ENCODE peak calls at places on chromosomes 1 and 21, in six cellular contexts. S is mucosa of descending colon, J is adrenal gland, A is lower lobe of right lung, U is choroid plexus epithelial cell, Z is MM.1S. W is an unnamed sample.

GRCh38 chr1:119946724-119947123 is 50.4 kb upstream of the ADAM30 start:
- DNase-seq in S (no peak), J (no peak), A (no peak), U (peak; percentile 26), Z (no peak), W (no peak)

GRCh38 chr1:33267468-33268205 is 11.3 kb downstream of the ZNF362 start:
- DNase-seq in S (no peak), J (no peak), A (no peak), U (no peak), Z (no peak), W (no peak)

GRCh38 chr1:204568576-204569206 is 52.5 kb downstream of the MDM4 start:
- DNase-seq in S (no peak), J (no peak), A (no peak), U (no peak), Z (no peak), W (no peak)

GRCh38 chr1:44294588-44295007 is 60.5 kb downstream of the ERI3 start:
- DNase-seq in S (peak; percentile 78), J (peak; percentile 19), A (no peak), U (peak; percentile 23), Z (no peak), W (peak; percentile 75)

GRCh38 chr21:44012474-44013379 is 618 bp downstream of the TRAPPC10 start:
- DNase-seq in S (peak; percentile 76), J (peak; percentile 54), A (peak; percentile 82), U (peak; percentile 42), Z (peak; percentile 93), W (peak; percentile 82)

GRCh38 chr1:97105531-97105930 is 383.9 kb downstream of the PTBP2 start:
- DNase-seq in S (no peak), J (no peak), A (no peak), U (peak; percentile 15), Z (no peak), W (no peak)

GRCh38 chr21:26441081-26441610 is 131.9 kb downstream of the CYYR1 start:
- DNase-seq in S (no peak), J (no peak), A (no peak), U (no peak), Z (no peak), W (peak; percentile 16)

GRCh38 chr1:78033797-78034172 is 12.0 kb upstream of the GIPC2 start:
- DNase-seq in S (no peak), J (no peak), A (no peak), U (no peak), Z (no peak), W (no peak)

GRCh38 chr1:22318279-22318983 is 133.2 kb upstream of the ZBTB40 start:
- DNase-seq in S (no peak), J (peak; percentile 73), A (no peak), U (no peak), Z (no peak), W (peak; percentile 92)

GRCh38 chr1:48028218-48028804 is 31.1 kb upstream of the TRABD2B start:
- DNase-seq in S (no peak), J (no peak), A (no peak), U (no peak), Z (no peak), W (no peak)

GRCh38 chr21:31803039-31804007 is 69.5 kb upstream of the HUNK start:
- DNase-seq in S (no peak), J (no peak), A (peak; percentile 55), U (no peak), Z (no peak), W (no peak)

GRCh38 chr1:59973719-59974118 is 47.1 kb upstream of the CYP2J2 start:
- DNase-seq in S (no peak), J (no peak), A (no peak), U (no peak), Z (no peak), W (no peak)

GRCh38 chr1:225482489-225482950 is 54.7 kb upstream of the LBR start:
- DNase-seq in S (no peak), J (no peak), A (no peak), U (peak; percentile 60), Z (no peak), W (no peak)

GRCh38 chr1:201191723-201192477 is 1.3 kb downstream of the IGFN1 start:
- DNase-seq in S (no peak), J (no peak), A (no peak), U (peak; percentile 93), Z (no peak), W (no peak)

GRCh38 chr1:95381980-95382379 is 148.0 kb downstream of the RWDD3 start:
- DNase-seq in S (no peak), J (no peak), A (no peak), U (no peak), Z (no peak), W (no peak)

GRCh38 chr1:19222979-19223824 is 13.1 kb upstream of the UBR4 start:
- DNase-seq in S (no peak), J (no peak), A (no peak), U (peak; percentile 15), Z (no peak), W (no peak)

GRCh38 chr1:38919075-38919474 is 22.6 kb downstream of the RHBDL2 start:
- DNase-seq in S (no peak), J (peak; percentile 39), A (no peak), U (no peak), Z (no peak), W (peak; percentile 47)

GRCh38 chr1:121587777-121588176 is 403.0 kb downstream of the SRGAP2C start:
- DNase-seq in S (no peak), J (no peak), A (no peak), U (no peak), Z (no peak), W (no peak)

GRCh38 chr1:203271018-203271743 is 34.1 kb upstream of the BTG2 start:
- DNase-seq in S (peak; percentile 86), J (peak; percentile 79), A (peak; percentile 75), U (peak; percentile 91), Z (peak; percentile 92), W (peak; percentile 93)

GRCh38 chr1:35660581-35661473 is 19.5 kb upstream of the PSMB2 start:
- DNase-seq in S (peak; percentile 12), J (peak; percentile 14), A (no peak), U (peak; percentile 74), Z (no peak), W (no peak)

GRCh38 chr1:33119532-33120217 is 38.7 kb downstream of the AZIN2 start:
- DNase-seq in S (no peak), J (no peak), A (no peak), U (peak; percentile 52), Z (no peak), W (no peak)

GRCh38 chr1:2103266-2103900 is 53.2 kb downstream of the PRKCZ start:
- DNase-seq in S (no peak), J (no peak), A (peak; percentile 41), U (no peak), Z (no peak), W (no peak)

GRCh38 chr1:114719424-114719787 is 2.8 kb upstream of the NRAS start:
- DNase-seq in S (no peak), J (no peak), A (no peak), U (no peak), Z (no peak), W (no peak)

GRCh38 chr1:26961826-26962225 is 1.6 kb upstream of the KDF1 start:
- DNase-seq in S (no peak), J (no peak), A (no peak), U (peak; percentile 97), Z (no peak), W (no peak)

GRCh38 chr1:109617291-109617801 is 2.1 kb downstream of the GNAT2 start:
- DNase-seq in S (no peak), J (peak; percentile 39), A (no peak), U (peak; percentile 94), Z (no peak), W (peak; percentile 65)

GRCh38 chr1:56132520-56132919 is 446.8 kb downstream of the PLPP3 start:
- DNase-seq in S (no peak), J (no peak), A (no peak), U (no peak), Z (no peak), W (no peak)

GRCh38 chr1:161201828-161202712 is at the start of gene NDUFS2:
- DNase-seq in S (peak; percentile 98), J (peak; percentile 99), A (peak; percentile 99), U (peak; percentile 100), Z (peak; percentile 100), W (peak; percentile 100)
- TF ChIP-seq CTCF in S (peak; percentile 15), J (peak; percentile 3), A (no peak), U (peak; percentile 38), Z (peak; percentile 43), W (peak; percentile 63)

GRCh38 chr1:54950361-54951163 is 29.9 kb upstream of the TMEM61 start:
- DNase-seq in S (peak; percentile 91), J (peak; percentile 78), A (peak; percentile 55), U (peak; percentile 93), Z (peak; percentile 57), W (peak; percentile 63)
- H3K4me3 ChIP-seq in S (no peak overlapping the region), J (no peak overlapping the region), A (peak overlapping the region; percentile 29), U (peak overlapping the region; percentile 33), Z (peak overlapping the region; percentile 49), W (peak overlapping the region; percentile 41)

DNA sequence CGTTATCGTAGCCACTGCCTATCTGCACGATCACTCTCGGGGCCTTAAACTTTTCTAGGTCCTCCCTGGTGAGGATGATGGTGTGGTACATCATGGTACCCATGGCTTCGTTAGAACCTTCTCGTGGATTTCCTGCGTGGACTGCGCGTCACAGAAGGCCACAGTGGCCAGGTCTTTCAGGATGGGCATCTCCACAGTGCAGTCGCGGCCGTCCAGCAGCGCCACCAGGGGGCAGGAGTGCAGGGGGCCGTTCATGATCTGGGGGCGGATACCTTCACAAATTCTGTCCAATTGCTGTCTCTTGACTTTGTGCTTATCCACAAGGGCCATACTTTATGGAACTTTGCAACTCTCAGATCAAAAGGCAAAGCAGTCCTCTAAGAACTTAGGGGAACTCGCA is 69.6 kb downstream of the WLS start:
- DNase-seq in S (no peak), J (no peak), A (no peak), U (no peak), Z (no peak), W (no peak)
- TF ChIP-seq CTCF in S (no peak), J (no peak), A (peak; percentile 14), U (peak; percentile 46), Z (no peak), W (peak; percentile 9)

GRCh38 chr1:209430821-209431259 is 152.7 kb upstream of the CAMK1G start:
- DNase-seq in S (no peak), J (no peak), A (no peak), U (no peak), Z (no peak), W (no peak)
- H3K4me3 ChIP-seq in S (no peak overlapping the region), J (no peak overlapping the region), A (no peak overlapping the region), U (no peak overlapping the region), Z (no peak overlapping the region), W (no peak overlapping the region)

GRCh38 chr1:86419277-86419903 is 4.6 kb upstream of the CLCA2 start:
- DNase-seq in S (peak; percentile 49), J (no peak), A (no peak), U (peak; percentile 65), Z (peak; percentile 61), W (peak; percentile 27)
- TF ChIP-seq CTCF in S (no peak), J (peak; percentile 29), A (peak; percentile 50), U (peak; percentile 77), Z (peak; percentile 71), W (peak; percentile 46)

GRCh38 chr1:234998174-234998741 is 130.4 kb downstream of the TOMM20 start:
- DNase-seq in S (peak; percentile 89), J (no peak), A (no peak), U (no peak), Z (no peak), W (no peak)
- H3K4me3 ChIP-seq in S (no peak overlapping the region), J (no peak overlapping the region), A (no peak overlapping the region), U (no peak overlapping the region), Z (no peak overlapping the region), W (no peak overlapping the region)

W was measured in WERI-Rb-1.